ENCODE peak calls at places on chromosome 17, in four cellular contexts. C is HFFc6, H is posterior vena cava, X is OCI-LY7. V is an unnamed sample.

GRCh38 chr17:39671651-39672521 is 3.6 kb downstream of the PNMT start:
- DNase-seq in C (peak; percentile 11), H (no peak), X (peak; percentile 52), V (no peak)

GRCh38 chr17:8849311-8850041 is 18.0 kb downstream of the PIK3R6 start:
- DNase-seq in C (no peak), X (no peak), H (no peak), V (no peak)

GRCh38 chr17:77649717-77650211 is 308.7 kb upstream of the TNRC6C start:
- DNase-seq in H (peak; percentile 16), X (peak; percentile 56), C (no peak), V (no peak)

GRCh38 chr17:45335721-45336120 is 18.9 kb upstream of the MAP3K14 start:
- DNase-seq in C (no peak), H (peak; percentile 17), X (no peak), V (no peak)

GRCh38 chr17:47837401-47838039 is 3.6 kb downstream of the SCRN2 start:
- DNase-seq in X (no peak), H (peak; percentile 73), C (no peak), V (no peak)

GRCh38 chr17:76871668-76872067 is 3.5 kb downstream of the MGAT5B start:
- DNase-seq in C (no peak), X (no peak), H (no peak), V (no peak)

GRCh38 chr17:40333781-40334453 is 24.9 kb downstream of the RARA start:
- DNase-seq in H (no peak), C (no peak), X (no peak), V (no peak)

GRCh38 chr17:82956726-82957468 is 117.1 kb upstream of the ZNF750 start:
- DNase-seq in H (no peak), X (no peak), C (no peak), V (no peak)

V was measured in T follicular helper cell.